ENCODE peak calls at places on chromosomes 5 and 9, in six cellular contexts. C is amniotic epithelial cell, R is iPS-NIHi11, T is left cardiac atrium, L is Panc1, G is H7. X is an unnamed sample.

GRCh38 chr9:123034881-123035465 is 1.5 kb downstream of the GPR21 start:
- DNase-seq in G (no peak), R (no peak), L (no peak), T (no peak), C (no peak), X (no peak)

GRCh38 chr5:66860199-66860975 is 264.2 kb downstream of the MAST4 start:
- DNase-seq in G (no peak), L (no peak), T (no peak), C (no peak), R (no peak), X (peak; percentile 39)

GRCh38 chr9:98066235-98066634 is 9.7 kb downstream of the NANS start:
- DNase-seq in T (no peak), G (no peak), L (no peak), C (no peak), R (no peak), X (no peak)

GRCh38 chr5:72013741-72014703 is 93.3 kb upstream of the MAP1B start:
- DNase-seq in L (no peak), T (no peak), R (no peak), G (peak; percentile 19), C (peak; percentile 57), X (peak; percentile 56)

GRCh38 chr9:130698514-130698913 is 4.9 kb downstream of the EXOSC2 start:
- DNase-seq in T (no peak), R (no peak), L (no peak), G (no peak), C (peak; percentile 57), X (no peak)

GRCh38 chr9:13352451-13352979 is 73.0 kb upstream of the MPDZ start:
- DNase-seq in T (no peak), G (no peak), R (no peak), C (no peak), L (no peak), X (no peak)

GRCh38 chr5:172144931-172145869 is 42.8 kb downstream of the STK10 start:
- DNase-seq in T (no peak), L (no peak), G (peak; percentile 55), R (no peak), C (no peak), X (no peak)

GRCh38 chr5:74017786-74018211 is 391.8 kb downstream of the ARHGEF28 start:
- DNase-seq in G (no peak), C (peak; percentile 33), R (peak; percentile 22), T (no peak), L (no peak), X (no peak)

GRCh38 chr5:14226554-14226953 is 83.4 kb downstream of the TRIO start:
- DNase-seq in L (no peak), T (no peak), C (no peak), G (no peak), R (no peak), X (no peak)

GRCh38 chr5:107516452-107517184 is 154.1 kb downstream of the EFNA5 start:
- DNase-seq in R (no peak), T (no peak), L (no peak), G (no peak), C (peak; percentile 99), X (no peak)

GRCh38 chr5:179304466-179304865 is 40.8 kb downstream of the ADAMTS2 start:
- DNase-seq in G (no peak), R (no peak), T (no peak), L (no peak), C (peak; percentile 91), X (no peak)

GRCh38 chr5:157744055-157745011 is 821 bp downstream of the LSM11 start:
- DNase-seq in G (peak; percentile 55), T (peak; percentile 28), L (no peak), C (no peak), R (peak; percentile 10), X (peak; percentile 42)

GRCh38 chr9:69157751-69158466 is 16.2 kb upstream of the TJP2 start:
- DNase-seq in C (peak; percentile 86), G (no peak), R (no peak), T (no peak), L (no peak), X (no peak)